ENCODE peak calls at places on chromosomes 16 and 17, in five cellular contexts. One of them, this sample, is unnamed.

GRCh38 chr17:73506470-73507435 is 137.5 kb downstream of the SDK2 start:
- DNase-seq in ecto neural progenitor cell: no peak
- DNase-seq in GM10248: no peak
- DNase-seq in renal cortical epithelial cell: no peak
- DNase-seq in activated CD4-positive, alpha-beta memory T cell treated with anti-CD3 and anti-CD28 coated beads, Interleukin-2, amount 10 ng/mL, durations not matched to agents 7 days and 5 days: no peak
- DNase-seq in this sample: no peak

GRCh38 chr16:16052916-16053315 is 103.5 kb downstream of the ABCC1 start:
- DNase-seq in GM10248: no peak
- DNase-seq in ecto neural progenitor cell: no peak
- DNase-seq in activated CD4-positive, alpha-beta memory T cell treated with anti-CD3 and anti-CD28 coated beads, Interleukin-2, amount 10 ng/mL, durations not matched to agents 7 days and 5 days: no peak
- DNase-seq in renal cortical epithelial cell: peak
- DNase-seq in this sample: no peak

GRCh38 chr17:7219434-7219811 is 213 bp downstream of the DLG4 start:
- DNase-seq in ecto neural progenitor cell: no peak
- DNase-seq in GM10248: no peak
- DNase-seq in activated CD4-positive, alpha-beta memory T cell treated with anti-CD3 and anti-CD28 coated beads, Interleukin-2, amount 10 ng/mL, durations not matched to agents 7 days and 5 days: no peak
- DNase-seq in renal cortical epithelial cell: no peak
- DNase-seq in this sample: no peak

GRCh38 chr17:17042851-17043667 is 802 bp downstream of the MPRIP start:
- DNase-seq in GM10248: no peak
- DNase-seq in ecto neural progenitor cell: no peak
- DNase-seq in activated CD4-positive, alpha-beta memory T cell treated with anti-CD3 and anti-CD28 coated beads, Interleukin-2, amount 10 ng/mL, durations not matched to agents 7 days and 5 days: peak
- DNase-seq in renal cortical epithelial cell: peak
- DNase-seq in this sample: peak

GRCh38 chr17:27552467-27552779 is 78.6 kb upstream of the LGALS9 start:
- DNase-seq in renal cortical epithelial cell: peak
- DNase-seq in ecto neural progenitor cell: no peak
- DNase-seq in activated CD4-positive, alpha-beta memory T cell treated with anti-CD3 and anti-CD28 coated beads, Interleukin-2, amount 10 ng/mL, durations not matched to agents 7 days and 5 days: no peak
- DNase-seq in GM10248: no peak
- DNase-seq in this sample: no peak

GRCh38 chr16:65119905-65120341 is 1.9 kb downstream of the CDH11 start:
- DNase-seq in renal cortical epithelial cell: no peak
- DNase-seq in GM10248: no peak
- DNase-seq in ecto neural progenitor cell: peak
- DNase-seq in activated CD4-positive, alpha-beta memory T cell treated with anti-CD3 and anti-CD28 coated beads, Interleukin-2, amount 10 ng/mL, durations not matched to agents 7 days and 5 days: no peak
- DNase-seq in this sample: no peak

GRCh38 chr17:349666-350065 is 2.9 kb downstream of the RPH3AL start:
- DNase-seq in activated CD4-positive, alpha-beta memory T cell treated with anti-CD3 and anti-CD28 coated beads, Interleukin-2, amount 10 ng/mL, durations not matched to agents 7 days and 5 days: no peak
- DNase-seq in GM10248: no peak
- DNase-seq in renal cortical epithelial cell: no peak
- DNase-seq in ecto neural progenitor cell: no peak
- DNase-seq in this sample: no peak

GRCh38 chr16:80804451-80805383 is at the start of gene CDYL2:
- DNase-seq in GM10248: peak
- DNase-seq in activated CD4-positive, alpha-beta memory T cell treated with anti-CD3 and anti-CD28 coated beads, Interleukin-2, amount 10 ng/mL, durations not matched to agents 7 days and 5 days: peak
- DNase-seq in renal cortical epithelial cell: no peak
- DNase-seq in ecto neural progenitor cell: peak
- DNase-seq in this sample: peak

GRCh38 chr16:972316-973002 is 1.7 kb upstream of the LMF1 start:
- DNase-seq in activated CD4-positive, alpha-beta memory T cell treated with anti-CD3 and anti-CD28 coated beads, Interleukin-2, amount 10 ng/mL, durations not matched to agents 7 days and 5 days: no peak
- DNase-seq in renal cortical epithelial cell: no peak
- DNase-seq in ecto neural progenitor cell: no peak
- DNase-seq in GM10248: no peak
- DNase-seq in this sample: no peak

GRCh38 chr16:3187798-3188674 is at the start of gene OR1F1:
- DNase-seq in ecto neural progenitor cell: peak
- DNase-seq in renal cortical epithelial cell: no peak
- DNase-seq in activated CD4-positive, alpha-beta memory T cell treated with anti-CD3 and anti-CD28 coated beads, Interleukin-2, amount 10 ng/mL, durations not matched to agents 7 days and 5 days: peak
- DNase-seq in GM10248: peak
- DNase-seq in this sample: peak

GRCh38 chr16:22123146-22123545 is 30.8 kb downstream of the VWA3A start:
- DNase-seq in ecto neural progenitor cell: no peak
- DNase-seq in activated CD4-positive, alpha-beta memory T cell treated with anti-CD3 and anti-CD28 coated beads, Interleukin-2, amount 10 ng/mL, durations not matched to agents 7 days and 5 days: no peak
- DNase-seq in renal cortical epithelial cell: no peak
- DNase-seq in GM10248: no peak
- DNase-seq in this sample: no peak

GRCh38 chr17:30170415-30170987 is 53.9 kb downstream of the NSRP1 start:
- DNase-seq in activated CD4-positive, alpha-beta memory T cell treated with anti-CD3 and anti-CD28 coated beads, Interleukin-2, amount 10 ng/mL, durations not matched to agents 7 days and 5 days: no peak
- DNase-seq in renal cortical epithelial cell: no peak
- DNase-seq in GM10248: no peak
- DNase-seq in ecto neural progenitor cell: no peak
- DNase-seq in this sample: no peak

GRCh38 chr16:70665806-70666735 is 19.7 kb downstream of the IL34 start:
- DNase-seq in GM10248: no peak
- DNase-seq in renal cortical epithelial cell: no peak
- DNase-seq in ecto neural progenitor cell: no peak
- DNase-seq in activated CD4-positive, alpha-beta memory T cell treated with anti-CD3 and anti-CD28 coated beads, Interleukin-2, amount 10 ng/mL, durations not matched to agents 7 days and 5 days: no peak
- DNase-seq in this sample: no peak

GRCh38 chr16:10770907-10771306 is 27.3 kb downstream of the NUBP1 start:
- DNase-seq in renal cortical epithelial cell: peak
- DNase-seq in ecto neural progenitor cell: no peak
- DNase-seq in activated CD4-positive, alpha-beta memory T cell treated with anti-CD3 and anti-CD28 coated beads, Interleukin-2, amount 10 ng/mL, durations not matched to agents 7 days and 5 days: no peak
- DNase-seq in GM10248: no peak
- DNase-seq in this sample: peak

GRCh38 chr16:46918905-46919792 is 35.0 kb downstream of the GPT2 start:
- DNase-seq in activated CD4-positive, alpha-beta memory T cell treated with anti-CD3 and anti-CD28 coated beads, Interleukin-2, amount 10 ng/mL, durations not matched to agents 7 days and 5 days: no peak
- DNase-seq in GM10248: peak
- DNase-seq in ecto neural progenitor cell: peak
- DNase-seq in renal cortical epithelial cell: no peak
- DNase-seq in this sample: no peak

GRCh38 chr16:2745961-2746360 is 6.5 kb upstream of the SRRM2 start:
- DNase-seq in activated CD4-positive, alpha-beta memory T cell treated with anti-CD3 and anti-CD28 coated beads, Interleukin-2, amount 10 ng/mL, durations not matched to agents 7 days and 5 days: no peak
- DNase-seq in GM10248: no peak
- DNase-seq in ecto neural progenitor cell: no peak
- DNase-seq in renal cortical epithelial cell: no peak
- DNase-seq in this sample: no peak

GRCh38 chr16:51818342-51818944 is 667.4 kb upstream of the SALL1 start:
- DNase-seq in GM10248: peak
- DNase-seq in ecto neural progenitor cell: peak
- DNase-seq in renal cortical epithelial cell: peak
- DNase-seq in activated CD4-positive, alpha-beta memory T cell treated with anti-CD3 and anti-CD28 coated beads, Interleukin-2, amount 10 ng/mL, durations not matched to agents 7 days and 5 days: no peak
- DNase-seq in this sample: peak

GRCh38 chr16:24539850-24540484 is 601 bp downstream of the RBBP6 start:
- DNase-seq in GM10248: no peak
- DNase-seq in activated CD4-positive, alpha-beta memory T cell treated with anti-CD3 and anti-CD28 coated beads, Interleukin-2, amount 10 ng/mL, durations not matched to agents 7 days and 5 days: peak
- DNase-seq in renal cortical epithelial cell: no peak
- DNase-seq in ecto neural progenitor cell: peak
- DNase-seq in this sample: peak

GRCh38 chr17:50135316-50136095 is 5.5 kb upstream of the SAMD14 start:
- DNase-seq in GM10248: no peak
- DNase-seq in activated CD4-positive, alpha-beta memory T cell treated with anti-CD3 and anti-CD28 coated beads, Interleukin-2, amount 10 ng/mL, durations not matched to agents 7 days and 5 days: no peak
- DNase-seq in renal cortical epithelial cell: peak
- DNase-seq in ecto neural progenitor cell: no peak
- DNase-seq in this sample: no peak

GRCh38 chr17:69561462-69561861 is 147.0 kb downstream of the MAP2K6 start:
- DNase-seq in activated CD4-positive, alpha-beta memory T cell treated with anti-CD3 and anti-CD28 coated beads, Interleukin-2, amount 10 ng/mL, durations not matched to agents 7 days and 5 days: no peak
- DNase-seq in ecto neural progenitor cell: no peak
- DNase-seq in renal cortical epithelial cell: no peak
- DNase-seq in GM10248: no peak
- DNase-seq in this sample: no peak

This sample was measured in activated CD8-positive, alpha-beta T cell treated with anti-CD3 and anti-CD28 coated beads, Interleukin-2, amount 10 ng/mL, durations not matched to agents 7 days and 5 days.